ENCODE peak calls at places on chromosomes 11 and 22, in five cellular contexts. One of them, this sample, is unnamed.

GRCh38 chr11:9172394-9172793 is 81.0 kb upstream of the SCUBE2 start:
- DNase-seq in NCI-H2029: no peak
- DNase-seq in T-helper 17 cell: no peak
- DNase-seq in cardiac fibroblast: no peak
- DNase-seq in GM19239: no peak
- DNase-seq in this sample: no peak

GRCh38 chr22:44561139-44561840 is 63.3 kb upstream of the RTL6 start:
- DNase-seq in NCI-H2029: no peak
- DNase-seq in T-helper 17 cell: no peak
- DNase-seq in cardiac fibroblast: no peak
- DNase-seq in GM19239: no peak
- DNase-seq in this sample: peak

GRCh38 chr11:2758751-2759150 is 59.0 kb upstream of the KCNQ1OT1 start:
- DNase-seq in NCI-H2029: no peak
- DNase-seq in T-helper 17 cell: no peak
- DNase-seq in cardiac fibroblast: no peak
- DNase-seq in GM19239: no peak
- DNase-seq in this sample: peak

GRCh38 chr22:22913989-22914388 is 26.4 kb downstream of the IGLL5 start:
- DNase-seq in NCI-H2029: no peak
- DNase-seq in T-helper 17 cell: no peak
- DNase-seq in cardiac fibroblast: no peak
- DNase-seq in GM19239: no peak
- DNase-seq in this sample: no peak

GRCh38 chr22:22681221-22681739 is 36.9 kb downstream of the GGTLC2 start:
- DNase-seq in NCI-H2029: no peak
- DNase-seq in T-helper 17 cell: no peak
- DNase-seq in cardiac fibroblast: peak
- DNase-seq in GM19239: no peak
- DNase-seq in this sample: no peak

GRCh38 chr22:19679476-19680099 is 34.7 kb upstream of the SEPTIN5 start:
- DNase-seq in NCI-H2029: no peak
- DNase-seq in T-helper 17 cell: peak
- DNase-seq in cardiac fibroblast: peak
- DNase-seq in GM19239: no peak
- DNase-seq in this sample: peak

GRCh38 chr22:30201970-30202369 is 44.6 kb downstream of the LIF start:
- DNase-seq in NCI-H2029: no peak
- DNase-seq in T-helper 17 cell: no peak
- DNase-seq in cardiac fibroblast: peak
- DNase-seq in GM19239: no peak
- DNase-seq in this sample: no peak

GRCh38 chr11:2097356-2097997 is 41.7 kb downstream of the IGF2 start:
- DNase-seq in NCI-H2029: no peak
- DNase-seq in T-helper 17 cell: no peak
- DNase-seq in cardiac fibroblast: peak
- DNase-seq in GM19239: no peak
- DNase-seq in this sample: peak

This sample was measured in cardiac septum.